ENCODE peak calls at places on chromosomes 6 and 20, in nine cellular contexts. One of them, this sample, is unnamed. For H3K4me1, the result is how much of the 10 kb centered on the place peaks cover.

GRCh38 chr20:4154958-4155411 is 139.6 kb upstream of the RNF24 start:
- DNase-seq in body of pancreas: no peak
- DNase-seq in psoas muscle: no peak
- DNase-seq in mammary epithelial cell: no peak
- DNase-seq in GM12878: no peak
- DNase-seq in breast epithelium: no peak
- DNase-seq in A549: peak
- DNase-seq in heart left ventricle: no peak
- DNase-seq in PC-3: no peak
- DNase-seq in this sample: no peak

GRCh38 chr6:24936641-24937317 is 1.0 kb upstream of the RIPOR2 start:
- DNase-seq in psoas muscle: no peak
- DNase-seq in body of pancreas: no peak
- DNase-seq in A549: no peak
- DNase-seq in PC-3: peak
- DNase-seq in GM12878: peak
- DNase-seq in mammary epithelial cell: peak
- DNase-seq in breast epithelium: no peak
- DNase-seq in heart left ventricle: no peak
- DNase-seq in this sample: no peak

GRCh38 chr6:79947191-79948173 is at the start of gene ELOVL4:
- DNase-seq in heart left ventricle: peak
- DNase-seq in psoas muscle: peak
- DNase-seq in A549: peak
- DNase-seq in GM12878: no peak
- DNase-seq in breast epithelium: peak
- DNase-seq in mammary epithelial cell: peak
- DNase-seq in PC-3: peak
- DNase-seq in body of pancreas: peak
- DNase-seq in this sample: peak

GRCh38 chr6:44512868-44513641 is 125.5 kb downstream of the CDC5L start:
- DNase-seq in psoas muscle: no peak
- DNase-seq in heart left ventricle: no peak
- DNase-seq in A549: no peak
- DNase-seq in PC-3: peak
- DNase-seq in GM12878: no peak
- DNase-seq in body of pancreas: no peak
- DNase-seq in breast epithelium: peak
- DNase-seq in mammary epithelial cell: peak
- DNase-seq in this sample: peak

GRCh38 chr6:170211404-170212025 is 79.4 kb downstream of the DLL1 start:
- DNase-seq in A549: no peak
- DNase-seq in heart left ventricle: no peak
- DNase-seq in body of pancreas: no peak
- DNase-seq in GM12878: no peak
- DNase-seq in breast epithelium: peak
- DNase-seq in mammary epithelial cell: no peak
- DNase-seq in PC-3: no peak
- DNase-seq in psoas muscle: no peak
- DNase-seq in this sample: no peak

GRCh38 chr6:33203443-33204164 is 851 bp upstream of the HSD17B8 start:
- DNase-seq in GM12878: no peak
- DNase-seq in breast epithelium: no peak
- DNase-seq in mammary epithelial cell: no peak
- DNase-seq in psoas muscle: no peak
- DNase-seq in A549: no peak
- DNase-seq in PC-3: no peak
- DNase-seq in heart left ventricle: no peak
- DNase-seq in body of pancreas: no peak
- DNase-seq in this sample: no peak

GRCh38 chr20:35497780-35498189 is 31.7 kb downstream of the C20orf173 start:
- DNase-seq in GM12878: no peak
- DNase-seq in mammary epithelial cell: no peak
- DNase-seq in breast epithelium: peak
- DNase-seq in heart left ventricle: peak
- DNase-seq in PC-3: no peak
- DNase-seq in A549: no peak
- DNase-seq in psoas muscle: peak
- DNase-seq in body of pancreas: no peak
- DNase-seq in this sample: no peak

GRCh38 chr6:32460528-32460927 is 20.8 kb downstream of the HLA-DRA start:
- DNase-seq in mammary epithelial cell: no peak
- DNase-seq in GM12878: no peak
- DNase-seq in A549: no peak
- DNase-seq in body of pancreas: no peak
- DNase-seq in PC-3: peak
- DNase-seq in heart left ventricle: no peak
- DNase-seq in psoas muscle: no peak
- DNase-seq in breast epithelium: no peak
- DNase-seq in this sample: no peak

GRCh38 chr6:8993111-8993510 is 557.8 kb upstream of the SLC35B3 start:
- DNase-seq in mammary epithelial cell: no peak
- DNase-seq in breast epithelium: no peak
- DNase-seq in A549: no peak
- DNase-seq in GM12878: no peak
- DNase-seq in PC-3: no peak
- DNase-seq in psoas muscle: no peak
- DNase-seq in heart left ventricle: no peak
- DNase-seq in body of pancreas: no peak
- DNase-seq in this sample: peak

GRCh38 chr20:62356143-62356947 is 10.8 kb downstream of the LAMA5 start:
- DNase-seq in breast epithelium: no peak
- DNase-seq in mammary epithelial cell: no peak
- DNase-seq in PC-3: no peak
- DNase-seq in GM12878: no peak
- DNase-seq in heart left ventricle: peak
- DNase-seq in body of pancreas: no peak
- DNase-seq in psoas muscle: peak
- DNase-seq in A549: no peak
- DNase-seq in this sample: no peak

GRCh38 chr6:116572162-116572561 is 858 bp downstream of the RWDD1 start:
- DNase-seq in heart left ventricle: peak
- DNase-seq in GM12878: no peak
- DNase-seq in mammary epithelial cell: peak
- DNase-seq in breast epithelium: no peak
- DNase-seq in A549: peak
- DNase-seq in body of pancreas: peak
- DNase-seq in PC-3: no peak
- DNase-seq in psoas muscle: peak
- DNase-seq in this sample: no peak

GRCh38 chr6:116571683-116572000 is 338 bp downstream of the RWDD1 start:
- DNase-seq in breast epithelium: no peak
- DNase-seq in body of pancreas: no peak
- DNase-seq in PC-3: no peak
- DNase-seq in heart left ventricle: no peak
- DNase-seq in A549: no peak
- DNase-seq in psoas muscle: no peak
- DNase-seq in GM12878: no peak
- DNase-seq in mammary epithelial cell: no peak
- DNase-seq in this sample: no peak

GRCh38 chr6:116568111-116568510 is 3.2 kb upstream of the RWDD1 start:
- DNase-seq in GM12878: no peak
- DNase-seq in psoas muscle: no peak
- DNase-seq in breast epithelium: no peak
- DNase-seq in PC-3: no peak
- DNase-seq in heart left ventricle: no peak
- DNase-seq in A549: no peak
- DNase-seq in mammary epithelial cell: no peak
- DNase-seq in body of pancreas: no peak
- DNase-seq in this sample: no peak

GRCh38 chr6:116568851-116569755 is 2.2 kb upstream of the RWDD1 start:
- DNase-seq in PC-3: no peak
- DNase-seq in heart left ventricle: no peak
- DNase-seq in mammary epithelial cell: no peak
- DNase-seq in breast epithelium: no peak
- DNase-seq in body of pancreas: no peak
- DNase-seq in A549: no peak
- DNase-seq in GM12878: no peak
- DNase-seq in psoas muscle: no peak
- DNase-seq in this sample: no peak

DNA sequence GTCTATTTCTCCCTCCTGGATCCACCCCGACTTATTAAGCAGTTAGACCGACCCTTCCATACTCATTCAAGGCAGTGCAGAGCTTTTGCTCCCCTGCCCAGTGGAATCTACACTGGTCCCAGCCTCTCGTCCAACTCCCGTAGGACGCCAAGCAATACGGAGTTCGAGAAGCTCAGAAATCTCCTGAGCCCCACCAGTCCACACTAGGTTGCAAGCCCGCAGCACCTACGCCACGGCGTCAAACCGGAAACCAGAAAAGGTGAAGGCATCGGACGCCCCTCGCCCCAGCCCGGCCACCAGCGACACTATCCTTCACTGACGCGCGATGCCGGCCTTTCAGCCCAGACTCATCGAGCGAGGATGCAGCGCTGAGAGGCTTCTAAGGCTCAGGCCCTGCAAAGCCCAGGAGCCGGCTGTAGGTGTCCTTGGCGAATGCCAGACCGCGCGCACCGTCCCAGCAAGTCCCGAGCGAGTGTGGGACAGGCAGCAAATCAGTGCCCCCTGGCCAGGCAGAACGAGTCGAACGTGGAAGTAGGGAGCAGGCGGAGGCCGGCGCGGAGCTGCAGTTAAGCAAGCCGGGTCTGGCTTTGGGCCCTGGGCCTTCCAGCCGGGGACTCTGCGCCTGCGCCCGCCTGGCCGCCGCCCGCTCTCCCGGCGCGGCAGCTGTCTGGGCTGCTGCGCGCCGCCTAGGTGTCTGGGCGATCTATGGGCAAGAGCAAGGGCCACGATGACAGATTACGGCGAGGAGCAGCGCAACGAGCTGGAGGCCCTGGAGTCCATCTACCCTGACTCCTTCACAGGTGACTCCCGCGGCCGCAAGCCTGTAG is at the start of gene RWDD1:
- DNase-seq in mammary epithelial cell: peak
- DNase-seq in breast epithelium: peak
- DNase-seq in PC-3: peak
- DNase-seq in body of pancreas: peak
- DNase-seq in heart left ventricle: peak
- DNase-seq in A549: peak
- DNase-seq in psoas muscle: peak
- DNase-seq in GM12878: peak
- DNase-seq in this sample: peak
- TF ChIP-seq CTCF in mammary epithelial cell: peak
- TF ChIP-seq CTCF in breast epithelium: no peak
- TF ChIP-seq CTCF in PC-3: no peak
- TF ChIP-seq CTCF in body of pancreas: peak
- TF ChIP-seq CTCF in heart left ventricle: no peak
- TF ChIP-seq CTCF in A549: no peak
- TF ChIP-seq CTCF in psoas muscle: no peak
- TF ChIP-seq CTCF in GM12878: peak
- TF ChIP-seq CTCF in this sample: peak

GRCh38 chr6:148471624-148472494 is 129.2 kb downstream of the SASH1 start:
- DNase-seq in breast epithelium: no peak
- DNase-seq in heart left ventricle: no peak
- DNase-seq in A549: no peak
- DNase-seq in PC-3: no peak
- DNase-seq in body of pancreas: no peak
- DNase-seq in psoas muscle: no peak
- DNase-seq in GM12878: no peak
- DNase-seq in mammary epithelial cell: no peak
- DNase-seq in this sample: peak
- H3K27ac ChIP-seq in breast epithelium: peak
- H3K27ac ChIP-seq in heart left ventricle: peak
- H3K27ac ChIP-seq in A549: no peak
- H3K27ac ChIP-seq in PC-3: no peak
- H3K27ac ChIP-seq in body of pancreas: no peak
- H3K27ac ChIP-seq in psoas muscle: no peak
- H3K27ac ChIP-seq in GM12878: no peak
- H3K27ac ChIP-seq in mammary epithelial cell: no peak
- H3K27ac ChIP-seq in this sample: peak

GRCh38 chr6:46476301-46476700 is 14.9 kb downstream of the RCAN2 start:
- DNase-seq in PC-3: no peak
- DNase-seq in A549: no peak
- DNase-seq in breast epithelium: no peak
- DNase-seq in psoas muscle: no peak
- DNase-seq in mammary epithelial cell: no peak
- DNase-seq in heart left ventricle: no peak
- DNase-seq in body of pancreas: no peak
- DNase-seq in GM12878: no peak
- DNase-seq in this sample: no peak

GRCh38 chr6:46468611-46469010 is 22.6 kb downstream of the RCAN2 start:
- DNase-seq in heart left ventricle: no peak
- DNase-seq in psoas muscle: no peak
- DNase-seq in mammary epithelial cell: no peak
- DNase-seq in A549: no peak
- DNase-seq in PC-3: no peak
- DNase-seq in breast epithelium: no peak
- DNase-seq in body of pancreas: no peak
- DNase-seq in GM12878: no peak
- DNase-seq in this sample: no peak

GRCh38 chr6:46469021-46469420 is 22.2 kb downstream of the RCAN2 start:
- DNase-seq in body of pancreas: no peak
- DNase-seq in heart left ventricle: no peak
- DNase-seq in psoas muscle: no peak
- DNase-seq in GM12878: no peak
- DNase-seq in breast epithelium: no peak
- DNase-seq in A549: no peak
- DNase-seq in mammary epithelial cell: no peak
- DNase-seq in PC-3: no peak
- DNase-seq in this sample: no peak

GRCh38 chr6:46472243-46472642 is 19.0 kb downstream of the RCAN2 start:
- DNase-seq in mammary epithelial cell: no peak
- DNase-seq in A549: no peak
- DNase-seq in GM12878: no peak
- DNase-seq in psoas muscle: no peak
- DNase-seq in body of pancreas: no peak
- DNase-seq in PC-3: no peak
- DNase-seq in breast epithelium: no peak
- DNase-seq in heart left ventricle: no peak
- DNase-seq in this sample: no peak

DNA sequence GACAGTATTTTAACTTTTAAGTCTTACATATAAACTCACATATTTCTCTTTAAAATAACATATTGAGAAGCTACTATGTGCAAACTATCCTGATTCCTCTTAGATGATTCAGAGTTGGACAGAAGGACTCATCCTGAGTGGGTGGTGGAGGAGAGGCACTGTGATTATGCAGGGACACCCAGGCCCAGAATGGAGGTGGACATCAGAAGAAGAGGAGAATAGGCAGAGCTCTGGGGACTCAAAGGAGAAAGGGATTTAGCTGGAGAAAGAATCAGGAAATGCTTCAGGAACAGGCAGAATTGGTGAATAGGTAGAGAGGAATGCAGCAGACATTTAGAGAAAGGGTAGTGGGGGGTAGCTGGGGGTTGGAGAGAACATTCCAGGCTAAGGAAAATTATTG is 17.4 kb downstream of the RCAN2 start:
- DNase-seq in A549: no peak
- DNase-seq in mammary epithelial cell: peak
- DNase-seq in psoas muscle: no peak
- DNase-seq in GM12878: no peak
- DNase-seq in body of pancreas: no peak
- DNase-seq in breast epithelium: no peak
- DNase-seq in PC-3: no peak
- DNase-seq in heart left ventricle: no peak
- DNase-seq in this sample: no peak
- H3K4me1 ChIP-seq in A549: under half
- H3K4me1 ChIP-seq in mammary epithelial cell: under half
- H3K4me1 ChIP-seq in psoas muscle: under half
- H3K4me1 ChIP-seq in GM12878: under half
- H3K4me1 ChIP-seq in body of pancreas: under half
- H3K4me1 ChIP-seq in breast epithelium: under half
- H3K4me1 ChIP-seq in PC-3: under half
- H3K4me1 ChIP-seq in heart left ventricle: under half
- H3K4me1 ChIP-seq in this sample: under half

GRCh38 chr6:154705471-154706113 is 27.6 kb upstream of the SCAF8 start:
- DNase-seq in body of pancreas: peak
- DNase-seq in A549: no peak
- DNase-seq in mammary epithelial cell: no peak
- DNase-seq in breast epithelium: no peak
- DNase-seq in GM12878: no peak
- DNase-seq in heart left ventricle: no peak
- DNase-seq in PC-3: peak
- DNase-seq in psoas muscle: no peak
- DNase-seq in this sample: no peak
- TF ChIP-seq CTCF in body of pancreas: peak
- TF ChIP-seq CTCF in A549: no peak
- TF ChIP-seq CTCF in mammary epithelial cell: peak
- TF ChIP-seq CTCF in breast epithelium: no peak
- TF ChIP-seq CTCF in GM12878: no peak
- TF ChIP-seq CTCF in heart left ventricle: no peak
- TF ChIP-seq CTCF in PC-3: peak
- TF ChIP-seq CTCF in psoas muscle: no peak
- TF ChIP-seq CTCF in this sample: peak

This sample was measured in foreskin keratinocyte.